ENCODE peak calls at places on chromosomes 16 and 17, in four cellular contexts. One of them, this sample, is unnamed.

GRCh38 chr16:89314858-89315257 is 97.4 kb downstream of the ZNF778 start:
- DNase-seq in pancreas: no peak
- DNase-seq in tibial nerve: no peak
- DNase-seq in fibroblast of lung: no peak
- DNase-seq in this sample: no peak

GRCh38 chr17:2055494-2056220 is 754 bp downstream of the HIC1 start:
- DNase-seq in pancreas: no peak
- DNase-seq in tibial nerve: no peak
- DNase-seq in fibroblast of lung: no peak
- DNase-seq in this sample: no peak

GRCh38 chr16:85916141-85916890 is 17.4 kb downstream of the IRF8 start:
- DNase-seq in pancreas: peak
- DNase-seq in tibial nerve: no peak
- DNase-seq in fibroblast of lung: peak
- DNase-seq in this sample: peak

GRCh38 chr17:2911035-2911754 is 115.0 kb downstream of the RAP1GAP2 start:
- DNase-seq in pancreas: no peak
- DNase-seq in tibial nerve: no peak
- DNase-seq in fibroblast of lung: no peak
- DNase-seq in this sample: no peak

GRCh38 chr17:44589316-44590071 is 32.2 kb downstream of the FZD2 start:
- DNase-seq in pancreas: no peak
- DNase-seq in tibial nerve: no peak
- DNase-seq in fibroblast of lung: peak
- DNase-seq in this sample: no peak

GRCh38 chr17:58329035-58329807 is 626 bp upstream of the TSPOAP1 start:
- DNase-seq in pancreas: no peak
- DNase-seq in tibial nerve: no peak
- DNase-seq in fibroblast of lung: no peak
- DNase-seq in this sample: no peak

GRCh38 chr16:67562918-67563707 is 787 bp downstream of the CTCF start:
- DNase-seq in pancreas: peak
- DNase-seq in tibial nerve: no peak
- DNase-seq in fibroblast of lung: peak
- DNase-seq in this sample: peak

GRCh38 chr16:69131749-69132423 is 502 bp downstream of the CHTF8 start:
- DNase-seq in pancreas: peak
- DNase-seq in tibial nerve: peak
- DNase-seq in fibroblast of lung: peak
- DNase-seq in this sample: peak

GRCh38 chr17:44623070-44623725 is 33.1 kb upstream of the MEIOC start:
- DNase-seq in pancreas: no peak
- DNase-seq in tibial nerve: no peak
- DNase-seq in fibroblast of lung: peak
- DNase-seq in this sample: no peak

GRCh38 chr16:11614587-11615175 is 28.0 kb upstream of the LITAF start:
- DNase-seq in pancreas: no peak
- DNase-seq in tibial nerve: no peak
- DNase-seq in fibroblast of lung: peak
- DNase-seq in this sample: no peak

GRCh38 chr17:41118721-41119120 is 548 bp upstream of the KRTAP4-11 start:
- DNase-seq in pancreas: no peak
- DNase-seq in tibial nerve: no peak
- DNase-seq in fibroblast of lung: peak
- DNase-seq in this sample: no peak

GRCh38 chr17:49515196-49515770 is 20.2 kb downstream of the NGFR start:
- DNase-seq in pancreas: peak
- DNase-seq in tibial nerve: peak
- DNase-seq in fibroblast of lung: peak
- DNase-seq in this sample: peak

GRCh38 chr16:76428858-76429257 is 151.7 kb downstream of the CNTNAP4 start:
- DNase-seq in pancreas: no peak
- DNase-seq in tibial nerve: no peak
- DNase-seq in fibroblast of lung: no peak
- DNase-seq in this sample: no peak

GRCh38 chr16:71412270-71413160 is 29.3 kb downstream of the TLE7 start:
- DNase-seq in pancreas: peak
- DNase-seq in tibial nerve: peak
- DNase-seq in fibroblast of lung: peak
- DNase-seq in this sample: peak

GRCh38 chr17:60392845-60393702 is 1.1 kb upstream of the USP32 start:
- DNase-seq in pancreas: peak
- DNase-seq in tibial nerve: peak
- DNase-seq in fibroblast of lung: peak
- DNase-seq in this sample: peak

GRCh38 chr17:8224891-8225812 is 14.8 kb upstream of the AURKB start:
- DNase-seq in pancreas: no peak
- DNase-seq in tibial nerve: no peak
- DNase-seq in fibroblast of lung: no peak
- DNase-seq in this sample: peak

GRCh38 chr17:74833501-74834361 is 26.0 kb downstream of the GRIN2C start:
- DNase-seq in pancreas: no peak
- DNase-seq in tibial nerve: peak
- DNase-seq in fibroblast of lung: peak
- DNase-seq in this sample: no peak

GRCh38 chr17:74019860-74020259 is 183.6 kb upstream of the RPL38 start:
- DNase-seq in pancreas: no peak
- DNase-seq in tibial nerve: no peak
- DNase-seq in fibroblast of lung: no peak
- DNase-seq in this sample: no peak

GRCh38 chr16:22847100-22847499 is 33.1 kb downstream of the HS3ST2 start:
- DNase-seq in pancreas: no peak
- DNase-seq in tibial nerve: no peak
- DNase-seq in fibroblast of lung: no peak
- DNase-seq in this sample: no peak

GRCh38 chr16:15509593-15510520 is 75.5 kb downstream of the BMERB1 start:
- DNase-seq in pancreas: no peak
- DNase-seq in tibial nerve: no peak
- DNase-seq in fibroblast of lung: peak
- DNase-seq in this sample: no peak

GRCh38 chr16:12146966-12147365 is 170.4 kb downstream of the SNX29 start:
- DNase-seq in pancreas: no peak
- DNase-seq in tibial nerve: no peak
- DNase-seq in fibroblast of lung: no peak
- DNase-seq in this sample: no peak

GRCh38 chr16:86171329-86171728 is 272.4 kb downstream of the IRF8 start:
- DNase-seq in pancreas: no peak
- DNase-seq in tibial nerve: no peak
- DNase-seq in fibroblast of lung: peak
- DNase-seq in this sample: no peak

GRCh38 chr17:32882734-32883133 is 5.8 kb upstream of the MYO1D start:
- DNase-seq in pancreas: no peak
- DNase-seq in tibial nerve: no peak
- DNase-seq in fibroblast of lung: peak
- DNase-seq in this sample: no peak

GRCh38 chr17:73841431-73842060 is 197.3 kb upstream of the SDK2 start:
- DNase-seq in pancreas: no peak
- DNase-seq in tibial nerve: no peak
- DNase-seq in fibroblast of lung: no peak
- DNase-seq in this sample: no peak

GRCh38 chr17:76336756-76337412 is 16.8 kb downstream of the PRPSAP1 start:
- DNase-seq in pancreas: no peak
- DNase-seq in tibial nerve: no peak
- DNase-seq in fibroblast of lung: no peak
- DNase-seq in this sample: no peak

GRCh38 chr17:14150604-14151003 is 81.3 kb downstream of the COX10 start:
- DNase-seq in pancreas: no peak
- DNase-seq in tibial nerve: no peak
- DNase-seq in fibroblast of lung: no peak
- DNase-seq in this sample: no peak

GRCh38 chr17:80286638-80286960 is 25.9 kb downstream of the RNF213 start:
- DNase-seq in pancreas: no peak
- DNase-seq in tibial nerve: no peak
- DNase-seq in fibroblast of lung: no peak
- DNase-seq in this sample: no peak

GRCh38 chr17:80287038-80287437 is 26.4 kb downstream of the RNF213 start:
- DNase-seq in pancreas: no peak
- DNase-seq in tibial nerve: no peak
- DNase-seq in fibroblast of lung: no peak
- DNase-seq in this sample: no peak

GRCh38 chr17:80285237-80285920 is 24.7 kb downstream of the RNF213 start:
- DNase-seq in pancreas: no peak
- DNase-seq in tibial nerve: no peak
- DNase-seq in fibroblast of lung: no peak
- DNase-seq in this sample: no peak

GRCh38 chr17:80283116-80283852 is 22.6 kb downstream of the RNF213 start:
- DNase-seq in pancreas: no peak
- DNase-seq in tibial nerve: no peak
- DNase-seq in fibroblast of lung: no peak
- DNase-seq in this sample: no peak

GRCh38 chr17:80284631-80285030 is 24.0 kb downstream of the RNF213 start:
- DNase-seq in pancreas: no peak
- DNase-seq in tibial nerve: no peak
- DNase-seq in fibroblast of lung: no peak
- DNase-seq in this sample: no peak
- TF ChIP-seq CTCF in pancreas: no peak
- TF ChIP-seq CTCF in tibial nerve: no peak
- TF ChIP-seq CTCF in fibroblast of lung: no peak
- TF ChIP-seq CTCF in this sample: no peak

DNA sequence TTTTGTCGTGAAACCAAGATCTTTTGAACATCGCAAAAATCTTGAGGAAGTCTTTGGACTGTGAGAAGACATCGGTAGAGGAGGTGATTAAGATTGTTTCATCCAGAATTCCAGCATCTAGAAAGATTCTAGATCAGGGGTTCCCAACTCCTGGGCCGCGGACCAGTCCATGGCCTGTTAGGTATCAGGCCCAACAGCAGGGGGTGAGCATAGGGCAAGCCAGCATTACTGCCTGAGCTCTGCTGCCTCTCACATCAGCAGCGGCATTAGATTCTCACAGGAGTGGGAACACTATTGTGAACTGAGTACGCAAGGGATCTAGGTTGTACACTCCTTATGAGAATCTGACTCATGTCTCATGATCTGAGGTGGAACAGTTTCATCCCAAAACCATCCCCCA is 600.6 kb upstream of the CDH11 start:
- DNase-seq in pancreas: no peak
- DNase-seq in tibial nerve: no peak
- DNase-seq in fibroblast of lung: no peak
- DNase-seq in this sample: no peak
- TF ChIP-seq CTCF in pancreas: no peak
- TF ChIP-seq CTCF in tibial nerve: no peak
- TF ChIP-seq CTCF in fibroblast of lung: no peak
- TF ChIP-seq CTCF in this sample: no peak

GRCh38 chr17:78823282-78824046 is 17.1 kb downstream of the USP36 start:
- DNase-seq in pancreas: no peak
- DNase-seq in tibial nerve: no peak
- DNase-seq in fibroblast of lung: no peak
- DNase-seq in this sample: no peak
- TF ChIP-seq CTCF in pancreas: no peak
- TF ChIP-seq CTCF in tibial nerve: no peak
- TF ChIP-seq CTCF in fibroblast of lung: no peak
- TF ChIP-seq CTCF in this sample: no peak

GRCh38 chr17:50844117-50844700 is 8.8 kb downstream of the WFIKKN2 start:
- DNase-seq in pancreas: no peak
- DNase-seq in tibial nerve: no peak
- DNase-seq in fibroblast of lung: no peak
- DNase-seq in this sample: no peak
- TF ChIP-seq CTCF in pancreas: no peak
- TF ChIP-seq CTCF in tibial nerve: no peak
- TF ChIP-seq CTCF in fibroblast of lung: no peak
- TF ChIP-seq CTCF in this sample: no peak

GRCh38 chr16:53220585-53220984 is 165.8 kb downstream of the CHD9 start:
- DNase-seq in pancreas: no peak
- DNase-seq in tibial nerve: no peak
- DNase-seq in fibroblast of lung: peak
- DNase-seq in this sample: no peak
- TF ChIP-seq CTCF in pancreas: no peak
- TF ChIP-seq CTCF in tibial nerve: no peak
- TF ChIP-seq CTCF in fibroblast of lung: peak
- TF ChIP-seq CTCF in this sample: no peak

This sample was measured in colonic mucosa.